ENCODE peak calls at places on chromosomes 16 and 17, in four cellular contexts. O is Caki2, E is NCI-H2029, Q is HEK293T. M is an unnamed sample.

GRCh38 chr17:60468371-60468770 is 46.1 kb downstream of the CHCT1 start:
- DNase-seq in O (no peak), E (no peak), Q (no peak), M (no peak)

GRCh38 chr16:86681440-86681838 is 103.1 kb downstream of the FOXL1 start:
- DNase-seq in O (no peak), E (no peak), Q (no peak), M (no peak)

GRCh38 chr17:62882878-62883277 is 74.8 kb upstream of the MARCHF10 start:
- DNase-seq in O (no peak), E (no peak), Q (no peak), M (no peak)

GRCh38 chr16:48133455-48134226 is 22.2 kb downstream of the ABCC12 start:
- DNase-seq in O (no peak), E (peak; percentile 27), Q (no peak), M (no peak)

GRCh38 chr17:57916925-57917858 is 38.0 kb downstream of the CUEDC1 start:
- DNase-seq in O (no peak), E (peak; percentile 88), Q (no peak), M (no peak)

GRCh38 chr16:58451945-58452401 is 48.0 kb upstream of the NDRG4 start:
- DNase-seq in O (peak; percentile 87), E (no peak), Q (no peak), M (no peak)

GRCh38 chr16:87580855-87581261 is 21.4 kb upstream of the JPH3 start:
- DNase-seq in O (peak; percentile 87), E (no peak), Q (peak; percentile 30), M (peak; percentile 24)

GRCh38 chr16:81432899-81433560 is 11.6 kb upstream of the CMIP start:
- DNase-seq in O (no peak), E (no peak), Q (no peak), M (no peak)

GRCh38 chr16:1775846-1776671 is 3.1 kb upstream of the MRPS34 start:
- DNase-seq in O (no peak), E (no peak), Q (no peak), M (no peak)

GRCh38 chr17:75808905-75809621 is 24.5 kb downstream of the UNK start:
- DNase-seq in O (no peak), E (no peak), Q (no peak), M (peak; percentile 81)

GRCh38 chr17:78781339-78782304 is at the start of gene CYTH1:
- DNase-seq in O (peak; percentile 29), E (no peak), Q (peak; percentile 44), M (no peak)

GRCh38 chr16:84851192-84852127 is 31.7 kb downstream of the CRISPLD2 start:
- DNase-seq in O (peak; percentile 100), E (peak; percentile 73), Q (no peak), M (no peak)

GRCh38 chr16:48054881-48055601 is 100.8 kb downstream of the ABCC12 start:
- DNase-seq in O (peak; percentile 27), E (peak; percentile 4), Q (peak; percentile 70), M (peak; percentile 13)

GRCh38 chr17:77644981-77645380 is 313.5 kb upstream of the TNRC6C start:
- DNase-seq in O (no peak), E (no peak), Q (peak; percentile 57), M (no peak)

GRCh38 chr16:68972720-68973119 is 129.4 kb downstream of the TANGO6 start:
- DNase-seq in O (peak; percentile 21), E (no peak), Q (peak; percentile 16), M (no peak)

GRCh38 chr17:76612977-76613851 is 27.6 kb upstream of the ST6GALNAC2 start:
- DNase-seq in O (no peak), E (no peak), Q (peak; percentile 91), M (no peak)

GRCh38 chr16:84156342-84156784 is 11.3 kb downstream of the DNAAF1 start:
- DNase-seq in O (peak; percentile 87), E (peak; percentile 9), Q (no peak), M (no peak)

GRCh38 chr17:50953831-50954601 is 87.9 kb upstream of the TOB1 start:
- DNase-seq in O (peak; percentile 80), E (no peak), Q (peak; percentile 70), M (peak; percentile 59)

GRCh38 chr16:55062446-55062845 is 131.8 kb downstream of the IRX5 start:
- DNase-seq in O (peak; percentile 12), E (no peak), Q (no peak), M (no peak)

GRCh38 chr17:13024033-13024432 is 6.2 kb upstream of the ELAC2 start:
- DNase-seq in O (no peak), E (no peak), Q (no peak), M (no peak)

M was measured in COLO829.